ENCODE peak calls at places on chromosome 1, in ten cellular contexts. P is SJSA1; Z is kidney; Y is small intestine; E is heart left ventricle; M is lung; K is iPS DF 6.9; A is body of pancreas; R is Peyer's patch; U is CD8-positive, alpha-beta T cell. S is an unnamed sample.
A peak's percentile ranks its signal among the peaks of the same experiment; 100 is the strongest.

GRCh38 chr1:223838125-223838854 is 7.5 kb downstream of the TP53BP2 start:
- DNase-seq in M (no peak), U (no peak), Z (no peak), R (no peak), K (no peak), P (no peak), A (no peak), Y (no peak), E (no peak), S (no peak)

GRCh38 chr1:246032111-246032551 is 474.9 kb downstream of the SMYD3 start:
- DNase-seq in R (no peak), E (no peak), M (no peak), U (no peak), K (no peak), Y (no peak), Z (no peak), P (no peak), A (no peak), S (no peak)

GRCh38 chr1:111471012-111471411 is 2.8 kb upstream of the C1orf162 start:
- DNase-seq in P (no peak), A (peak; percentile 20), Z (no peak), R (no peak), M (peak; percentile 55), K (no peak), U (peak; percentile 78), E (peak; percentile 51), Y (peak; percentile 56), S (no peak)

GRCh38 chr1:221839794-221840395 is 98.0 kb upstream of the DUSP10 start:
- DNase-seq in M (no peak), U (peak; percentile 61), Y (peak; percentile 23), P (peak; percentile 90), E (peak; percentile 78), A (peak; percentile 93), R (no peak), Z (peak; percentile 73), K (no peak), S (no peak)

GRCh38 chr1:71390518-71390917 is 309.7 kb upstream of the ZRANB2 start:
- DNase-seq in U (no peak), R (no peak), E (no peak), A (no peak), K (no peak), M (no peak), Y (no peak), Z (no peak), P (no peak), S (no peak)

GRCh38 chr1:234724517-234725176 is 114.7 kb upstream of the IRF2BP2 start:
- DNase-seq in P (no peak), E (peak; percentile 83), Y (peak; percentile 84), A (peak; percentile 87), R (peak; percentile 82), Z (peak; percentile 93), M (peak; percentile 69), K (no peak), U (no peak), S (peak; percentile 84)

GRCh38 chr1:24874611-24875225 is 55.4 kb downstream of the RUNX3 start:
- DNase-seq in U (peak; percentile 41), K (no peak), M (no peak), E (no peak), Z (no peak), A (no peak), Y (no peak), R (no peak), P (no peak), S (no peak)

GRCh38 chr1:50349242-50349565 is 74.0 kb downstream of the DMRTA2 start:
- DNase-seq in K (no peak), E (no peak), M (no peak), P (no peak), Y (no peak), A (no peak), U (no peak), R (no peak), Z (no peak), S (no peak)

GRCh38 chr1:80534606-80535360 is 1266.0 kb upstream of the ADGRL2 start:
- DNase-seq in U (no peak), Z (no peak), P (no peak), K (no peak), M (no peak), Y (no peak), A (no peak), E (no peak), R (no peak), S (no peak)

GRCh38 chr1:26584022-26584485 is 54.5 kb downstream of the RPS6KA1 start:
- DNase-seq in E (no peak), R (no peak), P (no peak), Y (no peak), K (peak; percentile 41), M (no peak), A (no peak), U (no peak), Z (no peak), S (no peak)

GRCh38 chr1:66623812-66624211 is 89.9 kb downstream of the SGIP1 start:
- DNase-seq in K (no peak), M (no peak), U (no peak), P (no peak), Z (no peak), A (no peak), Y (no peak), E (no peak), R (no peak), S (no peak)

GRCh38 chr1:17433261-17433660 is 6.2 kb downstream of the RCC2 start:
- DNase-seq in Z (peak; percentile 48), Y (no peak), E (no peak), K (no peak), A (no peak), P (no peak), M (no peak), R (no peak), U (no peak), S (no peak)

GRCh38 chr1:145729661-145730436 is 10.6 kb downstream of the CD160 start:
- DNase-seq in R (no peak), K (no peak), Z (no peak), Y (peak; percentile 71), P (no peak), A (no peak), M (no peak), E (no peak), U (no peak), S (no peak)

GRCh38 chr1:156488566-156489165 is 11.9 kb downstream of the MEF2D start:
- DNase-seq in Y (no peak), Z (no peak), U (no peak), E (no peak), P (no peak), M (no peak), A (no peak), R (no peak), K (no peak), S (no peak)
- H3K4me1 ChIP-seq in Y (peaks cover 43% of the 10 kb centered on the region), Z (peaks cover 65% of the 10 kb centered on the region), U (peaks cover 78% of the 10 kb centered on the region), E (peaks cover 75% of the 10 kb centered on the region), P (peaks cover 27% of the 10 kb centered on the region), M (peaks cover 38% of the 10 kb centered on the region), A (peaks cover 78% of the 10 kb centered on the region), R (peaks cover 91% of the 10 kb centered on the region), K (peaks cover 14% of the 10 kb centered on the region), S (peaks cover 19% of the 10 kb centered on the region)

DNA sequence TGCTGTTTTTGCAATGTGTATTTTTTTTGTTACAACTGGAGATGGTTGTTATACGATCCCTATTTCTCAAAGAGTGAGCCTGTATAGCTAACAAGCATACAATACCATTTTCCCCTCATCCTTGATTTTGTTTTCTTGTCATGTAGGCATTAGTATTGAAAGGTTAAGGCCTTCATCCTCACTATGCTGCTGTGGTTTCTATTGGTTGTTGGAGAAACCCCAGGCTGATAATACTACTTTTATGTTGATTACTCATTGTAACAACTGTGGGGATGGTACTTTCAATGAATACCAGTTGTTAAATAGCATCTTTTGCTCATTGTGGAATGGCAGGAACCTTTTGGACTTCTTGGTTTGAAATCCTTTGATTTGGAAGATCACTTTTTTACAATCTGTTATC is 39.0 kb upstream of the MACF1 start:
- DNase-seq in M (no peak), E (no peak), U (no peak), Y (no peak), Z (no peak), P (no peak), K (no peak), A (no peak), R (no peak), S (no peak)
- H3K4me1 ChIP-seq in M (peaks cover 36% of the 10 kb centered on the region), E (peaks cover 8% of the 10 kb centered on the region), U (no peaks in the 10 kb centered on the region), Y (peaks cover 5% of the 10 kb centered on the region), Z (peaks cover 9% of the 10 kb centered on the region), P (peaks cover 7% of the 10 kb centered on the region), K (peaks cover 4% of the 10 kb centered on the region), A (peaks cover 32% of the 10 kb centered on the region), R (peaks cover 7% of the 10 kb centered on the region), S (no peaks in the 10 kb centered on the region)

GRCh38 chr1:94260635-94261387 is 23.4 kb upstream of the ARHGAP29 start:
- DNase-seq in K (no peak), A (no peak), Z (no peak), M (no peak), U (no peak), R (no peak), E (no peak), P (no peak), Y (no peak), S (no peak)

GRCh38 chr1:94259635-94260289 is 22.4 kb upstream of the ARHGAP29 start:
- DNase-seq in A (no peak), Y (no peak), P (no peak), E (no peak), Z (no peak), U (no peak), K (no peak), R (no peak), M (no peak), S (no peak)

GRCh38 chr1:94257451-94257850 is 20.1 kb upstream of the ARHGAP29 start:
- DNase-seq in U (no peak), Z (no peak), E (no peak), A (no peak), K (no peak), M (no peak), Y (no peak), P (no peak), R (no peak), S (no peak)

GRCh38 chr1:94255476-94255875 is 18.1 kb upstream of the ARHGAP29 start:
- DNase-seq in P (no peak), M (no peak), Z (no peak), K (no peak), Y (no peak), U (no peak), A (no peak), R (no peak), E (no peak), S (no peak)

GRCh38 chr1:94258873-94259331 is 21.5 kb upstream of the ARHGAP29 start:
- DNase-seq in M (peak; percentile 56), K (no peak), P (no peak), A (peak; percentile 35), R (no peak), Z (no peak), Y (no peak), E (peak; percentile 57), U (no peak), S (peak; percentile 38)
- H3K4me1 ChIP-seq in M (peaks cover 16% of the 10 kb centered on the region), K (no peaks in the 10 kb centered on the region), P (peaks cover 33% of the 10 kb centered on the region), A (no peaks in the 10 kb centered on the region), R (no peaks in the 10 kb centered on the region), Z (no peaks in the 10 kb centered on the region), Y (no peaks in the 10 kb centered on the region), E (no peaks in the 10 kb centered on the region), U (no peaks in the 10 kb centered on the region), S (no peaks in the 10 kb centered on the region)

DNA sequence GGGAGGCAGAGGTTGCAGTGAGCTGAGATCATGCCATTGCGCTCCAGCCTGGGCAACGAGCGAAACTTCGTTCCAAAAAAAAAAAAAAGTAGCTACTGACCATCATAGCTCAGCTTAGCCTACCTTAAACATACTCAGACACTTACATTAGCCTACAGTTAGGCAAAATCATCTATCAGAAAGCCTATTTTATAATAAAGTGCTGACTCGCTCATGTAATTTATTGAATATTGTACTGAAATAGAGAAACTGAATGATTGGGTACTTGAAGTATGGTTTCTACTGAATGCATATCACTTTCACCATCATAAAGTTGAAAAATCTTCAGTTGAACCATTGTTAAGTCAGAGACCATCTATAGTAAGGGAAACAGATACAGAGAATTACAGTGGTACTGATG is 93.9 kb upstream of the BMP8A start:
- DNase-seq in M (no peak), R (no peak), E (no peak), K (no peak), U (no peak), Z (no peak), A (no peak), Y (no peak), P (no peak), S (no peak)
- H3K4me1 ChIP-seq in M (peaks cover 42% of the 10 kb centered on the region), R (peaks cover 46% of the 10 kb centered on the region), E (peaks cover 40% of the 10 kb centered on the region), K (peaks cover 2% of the 10 kb centered on the region), U (peaks cover 28% of the 10 kb centered on the region), Z (peaks cover 36% of the 10 kb centered on the region), A (peaks cover 62% of the 10 kb centered on the region), Y (peaks cover 35% of the 10 kb centered on the region), P (peaks cover 68% of the 10 kb centered on the region), S (peaks cover 25% of the 10 kb centered on the region)